ENCODE peak calls at places on chromosome 2, in seven cellular contexts. U is NCI-H1417, L is GF-D8, X is NCI-H2081, Z is T-cell, R is HS-5, N is ascending aorta. I is an unnamed sample.

GRCh38 chr2:226431301-226431955 is 368.2 kb downstream of the IRS1 start:
- DNase-seq in U (no peak), L (no peak), X (no peak), Z (no peak), R (peak; percentile 85), N (no peak), I (no peak)

GRCh38 chr2:175203621-175204496 is 22.3 kb upstream of the ATP5MC3 start:
- DNase-seq in U (peak; percentile 76), L (no peak), X (peak; percentile 59), Z (peak; percentile 25), R (peak; percentile 19), N (no peak), I (peak; percentile 10)

GRCh38 chr2:171390941-171391516 is 42.8 kb downstream of the METTL8 start:
- DNase-seq in U (no peak), L (no peak), X (no peak), Z (no peak), R (peak; percentile 53), N (no peak), I (no peak)

GRCh38 chr2:37365669-37366068 is 21.2 kb downstream of the QPCT start:
- DNase-seq in U (no peak), L (no peak), X (no peak), Z (no peak), R (no peak), N (no peak), I (no peak)

GRCh38 chr2:179593323-179593722 is 268.1 kb downstream of the ZNF385B start:
- DNase-seq in U (no peak), L (no peak), X (no peak), Z (no peak), R (no peak), N (no peak), I (no peak)

GRCh38 chr2:212939777-212940531 is 211.5 kb downstream of the IKZF2 start:
- DNase-seq in U (peak; percentile 96), L (no peak), X (peak; percentile 89), Z (no peak), R (no peak), N (no peak), I (no peak)

GRCh38 chr2:152740743-152741328 is 22.4 kb downstream of the ARL6IP6 start:
- DNase-seq in U (peak; percentile 76), L (peak; percentile 61), X (peak; percentile 33), Z (no peak), R (peak; percentile 58), N (no peak), I (no peak)

GRCh38 chr2:226664140-226664539 is 135.5 kb downstream of the IRS1 start:
- DNase-seq in U (no peak), L (no peak), X (no peak), Z (no peak), R (no peak), N (no peak), I (no peak)

GRCh38 chr2:32277674-32278475 is at the start of gene YIPF4:
- DNase-seq in U (peak; percentile 97), L (peak; percentile 77), X (peak; percentile 87), Z (peak; percentile 93), R (peak; percentile 79), N (peak; percentile 73), I (peak; percentile 81)

GRCh38 chr2:107645586-107645985 is 181.1 kb upstream of the RGPD4 start:
- DNase-seq in U (no peak), L (no peak), X (no peak), Z (no peak), R (no peak), N (no peak), I (no peak)

GRCh38 chr2:239192456-239192855 is 208.4 kb downstream of the HDAC4 start:
- DNase-seq in U (no peak), L (no peak), X (no peak), Z (no peak), R (no peak), N (no peak), I (no peak)

GRCh38 chr2:234091432-234091879 is 41.0 kb downstream of the SPP2 start:
- DNase-seq in U (peak; percentile 54), L (no peak), X (peak; percentile 49), Z (no peak), R (no peak), N (no peak), I (no peak)

GRCh38 chr2:224222320-224222719 is 179.6 kb downstream of the FAM124B start:
- DNase-seq in U (no peak), L (no peak), X (no peak), Z (no peak), R (no peak), N (no peak), I (no peak)

GRCh38 chr2:64348386-64349142 is 105.4 kb upstream of the LGALSL start:
- DNase-seq in U (no peak), L (no peak), X (no peak), Z (no peak), R (no peak), N (no peak), I (no peak)

GRCh38 chr2:241066171-241066892 is 35.8 kb downstream of the MTERF4 start:
- DNase-seq in U (no peak), L (no peak), X (no peak), Z (no peak), R (no peak), N (no peak), I (no peak)

GRCh38 chr2:124328397-124328796 is 303.3 kb downstream of the CNTNAP5 start:
- DNase-seq in U (no peak), L (no peak), X (no peak), Z (no peak), R (no peak), N (no peak), I (no peak)

GRCh38 chr2:176682278-176682677 is 413.0 kb downstream of the MTX2 start:
- DNase-seq in U (no peak), L (no peak), X (no peak), Z (no peak), R (peak; percentile 15), N (no peak), I (no peak)

GRCh38 chr2:239396881-239397681 is 3.7 kb downstream of the HDAC4 start:
- DNase-seq in U (peak; percentile 6), L (no peak), X (no peak), Z (peak; percentile 48), R (no peak), N (no peak), I (no peak)

GRCh38 chr2:100976634-100977391 is 25.3 kb upstream of the RPL31 start:
- DNase-seq in U (no peak), L (no peak), X (no peak), Z (no peak), R (no peak), N (no peak), I (no peak)

I was measured in T-helper 9 cell.